ENCODE peak calls at places on chromosome 5, in four cellular contexts. V, L, S and H are unnamed samples.

GRCh38 chr5:157747173-157747758 is 3.8 kb downstream of the LSM11 start:
- DNase-seq in V (no peak), L (no peak), S (no peak), H (no peak)

GRCh38 chr5:172496671-172497371 is 42.5 kb upstream of the SH3PXD2B start:
- DNase-seq in V (no peak), L (no peak), S (peak; percentile 89), H (peak; percentile 83)

GRCh38 chr5:97600486-97600885 is 417.4 kb upstream of the RIOK2 start:
- DNase-seq in V (no peak), L (no peak), S (peak; percentile 58), H (no peak)

GRCh38 chr5:115258001-115258400 is 4.7 kb downstream of the PGGT1B start:
- DNase-seq in V (no peak), L (no peak), S (peak; percentile 45), H (no peak)

GRCh38 chr5:169374761-169375160 is 73.8 kb upstream of the SLIT3 start:
- DNase-seq in V (no peak), L (no peak), S (peak; percentile 45), H (no peak)

GRCh38 chr5:53557386-53557785 is 3.1 kb upstream of the NDUFS4 start:
- DNase-seq in V (no peak), L (no peak), S (peak; percentile 52), H (no peak)

GRCh38 chr5:128674837-128675446 is 136.9 kb upstream of the FBN2 start:
- DNase-seq in V (peak; percentile 49), L (peak; percentile 39), S (peak; percentile 74), H (no peak)

GRCh38 chr5:62561896-62562295 is 16.7 kb upstream of the LRRC70 start:
- DNase-seq in V (no peak), L (no peak), S (no peak), H (no peak)

GRCh38 chr5:40736103-40736875 is 19.5 kb downstream of the TTC33 start:
- DNase-seq in V (peak; percentile 29), L (peak; percentile 61), S (peak; percentile 66), H (no peak)

GRCh38 chr5:142484821-142485387 is 160.1 kb upstream of the SPRY4 start:
- DNase-seq in V (no peak), L (no peak), S (peak; percentile 93), H (no peak)